ENCODE peak calls at places on chromosome 6, in six cellular contexts. One of them, this sample, is unnamed.

GRCh38 chr6:128233501-128233900 is 286.9 kb downstream of the PTPRK start:
- DNase-seq in body of pancreas: no peak
- DNase-seq in pancreas: peak
- DNase-seq in fibroblast of the aortic adventitia: no peak
- DNase-seq in psoas muscle: no peak
- DNase-seq in astrocyte of the cerebellum: no peak
- DNase-seq in this sample: no peak

GRCh38 chr6:145245119-145245518 is 490.2 kb downstream of the EPM2A start:
- DNase-seq in pancreas: no peak
- DNase-seq in fibroblast of the aortic adventitia: no peak
- DNase-seq in body of pancreas: no peak
- DNase-seq in psoas muscle: no peak
- DNase-seq in astrocyte of the cerebellum: no peak
- DNase-seq in this sample: no peak

GRCh38 chr6:169424821-169425240 is 171.2 kb upstream of the THBS2 start:
- DNase-seq in pancreas: peak
- DNase-seq in psoas muscle: peak
- DNase-seq in astrocyte of the cerebellum: peak
- DNase-seq in body of pancreas: peak
- DNase-seq in fibroblast of the aortic adventitia: peak
- DNase-seq in this sample: no peak

GRCh38 chr6:98310408-98310807 is 524.0 kb upstream of the POU3F2 start:
- DNase-seq in astrocyte of the cerebellum: no peak
- DNase-seq in psoas muscle: no peak
- DNase-seq in pancreas: no peak
- DNase-seq in fibroblast of the aortic adventitia: no peak
- DNase-seq in body of pancreas: no peak
- DNase-seq in this sample: no peak

GRCh38 chr6:77430506-77430905 is 32.8 kb downstream of the HTR1B start:
- DNase-seq in body of pancreas: no peak
- DNase-seq in pancreas: no peak
- DNase-seq in astrocyte of the cerebellum: no peak
- DNase-seq in fibroblast of the aortic adventitia: no peak
- DNase-seq in psoas muscle: no peak
- DNase-seq in this sample: no peak

GRCh38 chr6:157323114-157323923 is at the start of gene TMEM242:
- DNase-seq in astrocyte of the cerebellum: peak
- DNase-seq in pancreas: peak
- DNase-seq in body of pancreas: peak
- DNase-seq in psoas muscle: peak
- DNase-seq in fibroblast of the aortic adventitia: peak
- DNase-seq in this sample: peak

GRCh38 chr6:125014157-125014957 is 52.1 kb downstream of the RNF217 start:
- DNase-seq in pancreas: no peak
- DNase-seq in astrocyte of the cerebellum: no peak
- DNase-seq in body of pancreas: no peak
- DNase-seq in psoas muscle: no peak
- DNase-seq in fibroblast of the aortic adventitia: peak
- DNase-seq in this sample: no peak

GRCh38 chr6:56746767-56747504 is 104.2 kb upstream of the DST start:
- DNase-seq in pancreas: no peak
- DNase-seq in psoas muscle: no peak
- DNase-seq in fibroblast of the aortic adventitia: no peak
- DNase-seq in astrocyte of the cerebellum: no peak
- DNase-seq in body of pancreas: no peak
- DNase-seq in this sample: no peak

GRCh38 chr6:107185570-107185969 is 70.3 kb upstream of the BEND3 start:
- DNase-seq in astrocyte of the cerebellum: no peak
- DNase-seq in body of pancreas: no peak
- DNase-seq in fibroblast of the aortic adventitia: peak
- DNase-seq in pancreas: no peak
- DNase-seq in psoas muscle: no peak
- DNase-seq in this sample: no peak

GRCh38 chr6:45920819-45921511 is 94.7 kb downstream of the CLIC5 start:
- DNase-seq in astrocyte of the cerebellum: no peak
- DNase-seq in psoas muscle: no peak
- DNase-seq in pancreas: no peak
- DNase-seq in fibroblast of the aortic adventitia: no peak
- DNase-seq in body of pancreas: no peak
- DNase-seq in this sample: no peak

GRCh38 chr6:85323435-85324040 is 126.3 kb upstream of the NT5E start:
- DNase-seq in astrocyte of the cerebellum: peak
- DNase-seq in fibroblast of the aortic adventitia: peak
- DNase-seq in psoas muscle: peak
- DNase-seq in pancreas: peak
- DNase-seq in body of pancreas: peak
- DNase-seq in this sample: no peak

GRCh38 chr6:110415297-110415916 is at the start of gene DDO:
- DNase-seq in psoas muscle: peak
- DNase-seq in pancreas: peak
- DNase-seq in astrocyte of the cerebellum: peak
- DNase-seq in body of pancreas: peak
- DNase-seq in fibroblast of the aortic adventitia: peak
- DNase-seq in this sample: peak

GRCh38 chr6:63783096-63783495 is 147.5 kb downstream of the PHF3 start:
- DNase-seq in astrocyte of the cerebellum: no peak
- DNase-seq in fibroblast of the aortic adventitia: no peak
- DNase-seq in body of pancreas: peak
- DNase-seq in psoas muscle: no peak
- DNase-seq in pancreas: peak
- DNase-seq in this sample: no peak

GRCh38 chr6:107665386-107665785 is 158.7 kb downstream of the SCML4 start:
- DNase-seq in body of pancreas: no peak
- DNase-seq in fibroblast of the aortic adventitia: peak
- DNase-seq in astrocyte of the cerebellum: peak
- DNase-seq in psoas muscle: no peak
- DNase-seq in pancreas: no peak
- DNase-seq in this sample: no peak

GRCh38 chr6:113414511-113414910 is 442.6 kb upstream of the MARCKS start:
- DNase-seq in body of pancreas: peak
- DNase-seq in astrocyte of the cerebellum: peak
- DNase-seq in pancreas: peak
- DNase-seq in fibroblast of the aortic adventitia: peak
- DNase-seq in psoas muscle: no peak
- DNase-seq in this sample: no peak

GRCh38 chr6:24251339-24251738 is 106.5 kb downstream of the DCDC2 start:
- DNase-seq in psoas muscle: no peak
- DNase-seq in body of pancreas: no peak
- DNase-seq in astrocyte of the cerebellum: no peak
- DNase-seq in pancreas: no peak
- DNase-seq in fibroblast of the aortic adventitia: no peak
- DNase-seq in this sample: no peak

GRCh38 chr6:69917834-69918233 is 51.5 kb downstream of the COL19A1 start:
- DNase-seq in body of pancreas: no peak
- DNase-seq in psoas muscle: peak
- DNase-seq in pancreas: no peak
- DNase-seq in astrocyte of the cerebellum: no peak
- DNase-seq in fibroblast of the aortic adventitia: peak
- DNase-seq in this sample: no peak

GRCh38 chr6:135488023-135488422 is 9.5 kb downstream of the AHI1 start:
- DNase-seq in fibroblast of the aortic adventitia: peak
- DNase-seq in body of pancreas: no peak
- DNase-seq in pancreas: no peak
- DNase-seq in astrocyte of the cerebellum: no peak
- DNase-seq in psoas muscle: no peak
- DNase-seq in this sample: no peak

GRCh38 chr6:33427585-33428218 is 7.8 kb downstream of the SYNGAP1 start:
- DNase-seq in pancreas: peak
- DNase-seq in fibroblast of the aortic adventitia: no peak
- DNase-seq in body of pancreas: peak
- DNase-seq in astrocyte of the cerebellum: no peak
- DNase-seq in psoas muscle: peak
- DNase-seq in this sample: no peak

GRCh38 chr6:33424855-33425667 is 5.2 kb downstream of the SYNGAP1 start:
- DNase-seq in psoas muscle: no peak
- DNase-seq in pancreas: no peak
- DNase-seq in astrocyte of the cerebellum: no peak
- DNase-seq in fibroblast of the aortic adventitia: no peak
- DNase-seq in body of pancreas: no peak
- DNase-seq in this sample: no peak

GRCh38 chr6:33423777-33424176 is 3.9 kb downstream of the SYNGAP1 start:
- DNase-seq in psoas muscle: no peak
- DNase-seq in pancreas: no peak
- DNase-seq in body of pancreas: no peak
- DNase-seq in astrocyte of the cerebellum: no peak
- DNase-seq in fibroblast of the aortic adventitia: no peak
- DNase-seq in this sample: peak

GRCh38 chr6:33426590-33427563 is 7.0 kb downstream of the SYNGAP1 start:
- DNase-seq in body of pancreas: no peak
- DNase-seq in pancreas: no peak
- DNase-seq in astrocyte of the cerebellum: no peak
- DNase-seq in fibroblast of the aortic adventitia: no peak
- DNase-seq in psoas muscle: no peak
- DNase-seq in this sample: no peak

GRCh38 chr6:33425668-33426577 is 6.1 kb downstream of the SYNGAP1 start:
- DNase-seq in psoas muscle: peak
- DNase-seq in astrocyte of the cerebellum: peak
- DNase-seq in body of pancreas: peak
- DNase-seq in pancreas: peak
- DNase-seq in fibroblast of the aortic adventitia: peak
- DNase-seq in this sample: peak
- TF ChIP-seq CTCF in psoas muscle: peak
- TF ChIP-seq CTCF in astrocyte of the cerebellum: peak
- TF ChIP-seq CTCF in body of pancreas: peak
- TF ChIP-seq CTCF in pancreas: peak
- TF ChIP-seq CTCF in fibroblast of the aortic adventitia: peak
- TF ChIP-seq CTCF in this sample: peak

GRCh38 chr6:143236151-143236788 is 175.6 kb downstream of the AIG1 start:
- DNase-seq in psoas muscle: peak
- DNase-seq in astrocyte of the cerebellum: no peak
- DNase-seq in body of pancreas: no peak
- DNase-seq in fibroblast of the aortic adventitia: no peak
- DNase-seq in pancreas: no peak
- DNase-seq in this sample: no peak

GRCh38 chr6:143234686-143235085 is 174.0 kb downstream of the AIG1 start:
- DNase-seq in psoas muscle: no peak
- DNase-seq in pancreas: no peak
- DNase-seq in fibroblast of the aortic adventitia: peak
- DNase-seq in body of pancreas: no peak
- DNase-seq in astrocyte of the cerebellum: no peak
- DNase-seq in this sample: no peak

GRCh38 chr6:143233563-143234285 is 173.0 kb downstream of the AIG1 start:
- DNase-seq in psoas muscle: no peak
- DNase-seq in astrocyte of the cerebellum: no peak
- DNase-seq in fibroblast of the aortic adventitia: no peak
- DNase-seq in pancreas: no peak
- DNase-seq in body of pancreas: no peak
- DNase-seq in this sample: no peak

GRCh38 chr6:143229402-143229801 is 168.7 kb downstream of the AIG1 start:
- DNase-seq in pancreas: no peak
- DNase-seq in psoas muscle: no peak
- DNase-seq in body of pancreas: no peak
- DNase-seq in fibroblast of the aortic adventitia: no peak
- DNase-seq in astrocyte of the cerebellum: no peak
- DNase-seq in this sample: no peak

GRCh38 chr6:143232849-143233248 is 172.2 kb downstream of the AIG1 start:
- DNase-seq in psoas muscle: no peak
- DNase-seq in astrocyte of the cerebellum: no peak
- DNase-seq in fibroblast of the aortic adventitia: peak
- DNase-seq in pancreas: peak
- DNase-seq in body of pancreas: no peak
- DNase-seq in this sample: no peak
- TF ChIP-seq CTCF in psoas muscle: peak
- TF ChIP-seq CTCF in astrocyte of the cerebellum: peak
- TF ChIP-seq CTCF in fibroblast of the aortic adventitia: peak
- TF ChIP-seq CTCF in pancreas: no peak
- TF ChIP-seq CTCF in body of pancreas: peak
- TF ChIP-seq CTCF in this sample: peak

GRCh38 chr6:30075094-30075986 is at the start of gene RNF39:
- DNase-seq in pancreas: peak
- DNase-seq in body of pancreas: no peak
- DNase-seq in fibroblast of the aortic adventitia: no peak
- DNase-seq in psoas muscle: peak
- DNase-seq in astrocyte of the cerebellum: no peak
- DNase-seq in this sample: no peak
- TF ChIP-seq CTCF in pancreas: no peak
- TF ChIP-seq CTCF in body of pancreas: peak
- TF ChIP-seq CTCF in fibroblast of the aortic adventitia: peak
- TF ChIP-seq CTCF in psoas muscle: peak
- TF ChIP-seq CTCF in astrocyte of the cerebellum: peak
- TF ChIP-seq CTCF in this sample: peak

GRCh38 chr6:161218222-161218621 is 55.6 kb downstream of the AGPAT4 start:
- DNase-seq in fibroblast of the aortic adventitia: no peak
- DNase-seq in body of pancreas: no peak
- DNase-seq in pancreas: no peak
- DNase-seq in astrocyte of the cerebellum: no peak
- DNase-seq in psoas muscle: no peak
- DNase-seq in this sample: no peak
- TF ChIP-seq CTCF in fibroblast of the aortic adventitia: no peak
- TF ChIP-seq CTCF in body of pancreas: no peak
- TF ChIP-seq CTCF in pancreas: no peak
- TF ChIP-seq CTCF in astrocyte of the cerebellum: peak
- TF ChIP-seq CTCF in psoas muscle: no peak
- TF ChIP-seq CTCF in this sample: no peak

GRCh38 chr6:12957321-12958051 is 240.9 kb downstream of the PHACTR1 start:
- DNase-seq in pancreas: peak
- DNase-seq in psoas muscle: peak
- DNase-seq in body of pancreas: peak
- DNase-seq in fibroblast of the aortic adventitia: peak
- DNase-seq in astrocyte of the cerebellum: peak
- DNase-seq in this sample: no peak

GRCh38 chr6:12958052-12958706 is 241.6 kb downstream of the PHACTR1 start:
- DNase-seq in fibroblast of the aortic adventitia: peak
- DNase-seq in astrocyte of the cerebellum: no peak
- DNase-seq in psoas muscle: no peak
- DNase-seq in body of pancreas: peak
- DNase-seq in pancreas: peak
- DNase-seq in this sample: no peak

GRCh38 chr6:12961761-12962160 is 245.2 kb downstream of the PHACTR1 start:
- DNase-seq in psoas muscle: no peak
- DNase-seq in fibroblast of the aortic adventitia: no peak
- DNase-seq in pancreas: no peak
- DNase-seq in astrocyte of the cerebellum: no peak
- DNase-seq in body of pancreas: no peak
- DNase-seq in this sample: no peak

GRCh38 chr6:12955996-12956395 is 239.4 kb downstream of the PHACTR1 start:
- DNase-seq in body of pancreas: no peak
- DNase-seq in astrocyte of the cerebellum: no peak
- DNase-seq in fibroblast of the aortic adventitia: no peak
- DNase-seq in psoas muscle: no peak
- DNase-seq in pancreas: no peak
- DNase-seq in this sample: no peak

GRCh38 chr6:12956991-12957320 is 240.4 kb downstream of the PHACTR1 start:
- DNase-seq in psoas muscle: no peak
- DNase-seq in astrocyte of the cerebellum: no peak
- DNase-seq in fibroblast of the aortic adventitia: no peak
- DNase-seq in pancreas: no peak
- DNase-seq in body of pancreas: no peak
- DNase-seq in this sample: no peak
- TF ChIP-seq CTCF in psoas muscle: no peak
- TF ChIP-seq CTCF in astrocyte of the cerebellum: no peak
- TF ChIP-seq CTCF in fibroblast of the aortic adventitia: no peak
- TF ChIP-seq CTCF in pancreas: no peak
- TF ChIP-seq CTCF in body of pancreas: no peak
- TF ChIP-seq CTCF in this sample: no peak

This sample was measured in CD14-positive monocyte.